ENCODE peak calls at places on chromosomes 7 and 10, in six cellular contexts. P is T-cell, R is neural crest cell, X is T1000, S is D341Med, W is NCI-H2107. O is an unnamed sample.

GRCh38 chr7:105713488-105714465 is 132.5 kb upstream of the EFCAB10 start:
- DNase-seq in W (no peak), S (no peak), X (peak), R (no peak), P (no peak), O (no peak)

GRCh38 chr7:151107882-151108281 is 21.6 kb downstream of the AGAP3 start:
- DNase-seq in X (no peak), R (no peak), S (no peak), P (no peak), W (no peak), O (no peak)

GRCh38 chr7:44043902-44044301 is 600 bp upstream of the DBNL start:
- DNase-seq in W (no peak), P (no peak), S (no peak), X (no peak), R (no peak), O (peak)

GRCh38 chr7:129144834-129145668 is 544 bp downstream of the TSPAN33 start:
- DNase-seq in S (no peak), X (no peak), R (no peak), W (no peak), P (peak), O (no peak)

GRCh38 chr7:102303669-102304422 is 17.2 kb downstream of the SH2B2 start:
- DNase-seq in P (no peak), S (peak), R (no peak), W (no peak), X (no peak), O (no peak)

GRCh38 chr10:21184216-21184615 is 287.1 kb upstream of the NEBL start:
- DNase-seq in W (no peak), S (no peak), P (no peak), R (no peak), X (no peak), O (peak)

GRCh38 chr10:117237401-117237991 is 3.4 kb upstream of the SLC18A2 start:
- DNase-seq in W (no peak), R (no peak), S (no peak), P (peak), X (no peak), O (no peak)

GRCh38 chr10:105718207-105718995 is 1077.3 kb downstream of the SORCS3 start:
- DNase-seq in X (no peak), W (no peak), R (no peak), P (no peak), S (no peak), O (no peak)

O was measured in NCI-H146.